ENCODE peak calls at places on chromosomes 4 and X, in four cellular contexts. L is endothelial cell; F is CD8-positive, alpha-beta T cell; V is tibial artery. J is an unnamed sample.

GRCh38 chr4:4981427-4981826 is 37.8 kb downstream of the CYTL1 start:
- DNase-seq in L (no peak), F (no peak), V (peak; percentile 50), J (no peak)

GRCh38 chr4:110249687-110250387 is 51.4 kb upstream of the ELOVL6 start:
- DNase-seq in F (no peak), L (no peak), V (no peak), J (no peak)

GRCh38 chr4:167020410-167020809 is 213.9 kb downstream of the SPOCK3 start:
- DNase-seq in L (peak; percentile 31), F (no peak), V (no peak), J (no peak)

GRCh38 chr4:130722370-130722769 is 1626.4 kb downstream of the C4orf33 start:
- DNase-seq in V (no peak), L (no peak), F (no peak), J (no peak)

GRCh38 chr4:114400531-114400930 is 198.1 kb upstream of the UGT8 start:
- DNase-seq in F (no peak), L (no peak), V (no peak), J (no peak)

GRCh38 chr4:106763044-106763443 is 273.1 kb downstream of the DKK2 start:
- DNase-seq in F (no peak), L (no peak), V (no peak), J (no peak)

GRCh38 chr4:91936301-91936700 is 367.5 kb upstream of the GRID2 start:
- DNase-seq in L (no peak), F (no peak), V (no peak), J (no peak)

GRCh38 chr4:46934731-46935130 is 25.7 kb upstream of the COX7B2 start:
- DNase-seq in L (no peak), F (no peak), V (no peak), J (no peak)

GRCh38 chr4:11424000-11424399 is 4.7 kb downstream of the HS3ST1 start:
- DNase-seq in F (peak; percentile 15), V (no peak), L (peak; percentile 53), J (no peak)

GRCh38 chrX:136195247-136195646 is 47.9 kb downstream of the FHL1 start:
- DNase-seq in L (no peak), F (no peak), V (no peak), J (no peak)

GRCh38 chrX:65757943-65758342 is 90.5 kb downstream of the MSN start:
- DNase-seq in F (no peak), L (no peak), V (no peak), J (no peak)

GRCh38 chr4:3679851-3680311 is 86.3 kb upstream of the ADRA2C start:
- DNase-seq in V (no peak), L (no peak), F (no peak), J (no peak)

GRCh38 chr4:165085946-165086345 is 26.7 kb downstream of the TMEM192 start:
- DNase-seq in F (no peak), V (no peak), L (no peak), J (no peak)

GRCh38 chr4:7411491-7411890 is 23.2 kb downstream of the PSAPL1 start:
- DNase-seq in L (no peak), F (no peak), V (no peak), J (no peak)

GRCh38 chr4:171067422-171067821 is 745.8 kb upstream of the GALNTL6 start:
- DNase-seq in L (no peak), F (no peak), V (no peak), J (no peak)

GRCh38 chr4:24979554-24979953 is 51.2 kb downstream of the LGI2 start:
- DNase-seq in V (peak; percentile 70), L (no peak), F (no peak), J (no peak)

GRCh38 chr4:141102367-141102766 is 30.9 kb downstream of the RNF150 start:
- DNase-seq in L (no peak), F (no peak), V (no peak), J (no peak)

GRCh38 chr4:173289351-173289725 is 44.8 kb downstream of the HMGB2 start:
- DNase-seq in F (no peak), V (no peak), L (no peak), J (no peak)

GRCh38 chrX:19097553-19097952 is 24.7 kb downstream of the ADGRG2 start:
- DNase-seq in F (no peak), V (no peak), L (no peak), J (no peak)

GRCh38 chr4:71692198-71692597 is 91.7 kb downstream of the GC start:
- DNase-seq in L (no peak), V (no peak), F (no peak), J (no peak)

GRCh38 chr4:147480891-147481576 is at the start of gene EDNRA:
- DNase-seq in F (no peak), L (peak; percentile 51), V (no peak), J (no peak)

GRCh38 chrX:150502091-150502490 is 66.3 kb upstream of the MTM1 start:
- DNase-seq in F (no peak), L (no peak), V (no peak), J (no peak)

GRCh38 chr4:4791299-4791798 is 68.1 kb upstream of the MSX1 start:
- DNase-seq in L (no peak), F (no peak), V (no peak), J (no peak)

GRCh38 chrX:130086414-130087207 is 23.7 kb downstream of the ELF4 start:
- DNase-seq in V (no peak), L (no peak), F (peak; percentile 71), J (no peak)

GRCh38 chr4:150581611-150582010 is 340 bp upstream of the MAB21L2 start:
- DNase-seq in F (no peak), L (peak; percentile 43), V (no peak), J (no peak)

GRCh38 chr4:184347251-184348239 is 126.8 kb downstream of the IRF2 start:
- DNase-seq in L (peak; percentile 11), V (peak; percentile 50), F (no peak), J (no peak)

GRCh38 chr4:55031158-55031557 is 94.2 kb downstream of the KDR start:
- DNase-seq in L (no peak), V (no peak), F (no peak), J (no peak)

GRCh38 chrX:20205927-20206708 is 60.6 kb downstream of the RPS6KA3 start:
- DNase-seq in V (no peak), L (no peak), F (no peak), J (no peak)

GRCh38 chrX:40080896-40081678 is 16.7 kb downstream of the BCOR start:
- DNase-seq in F (no peak), L (no peak), V (no peak), J (no peak)

GRCh38 chr4:168751263-168752225 is 254.7 kb downstream of the PALLD start:
- DNase-seq in L (no peak), F (no peak), V (peak; percentile 54), J (no peak)

GRCh38 chr4:15436515-15436914 is 8.7 kb downstream of the C1QTNF7 start:
- DNase-seq in L (no peak), V (no peak), F (no peak), J (no peak)

GRCh38 chr4:177323416-177323815 is 13.7 kb downstream of the NEIL3 start:
- DNase-seq in F (no peak), L (no peak), V (no peak), J (no peak)

GRCh38 chr4:1243451-1244080 is 5.4 kb downstream of the CTBP1 start:
- DNase-seq in V (peak; percentile 19), L (no peak), F (no peak), J (no peak)
- TF ChIP-seq CTCF in V (no peak), L (no peak), F (no peak), J (no peak)

GRCh38 chrX:107440187-107440586 is 9.3 kb upstream of the FRMPD3 start:
- DNase-seq in L (no peak), V (no peak), F (no peak), J (no peak)

GRCh38 chrX:107440692-107441091 is 8.8 kb upstream of the FRMPD3 start:
- DNase-seq in F (no peak), L (no peak), V (no peak), J (no peak)

GRCh38 chrX:107445146-107445545 is 4.3 kb upstream of the FRMPD3 start:
- DNase-seq in V (no peak), F (no peak), L (no peak), J (no peak)

GRCh38 chrX:107445636-107446035 is 3.8 kb upstream of the FRMPD3 start:
- DNase-seq in F (no peak), V (no peak), L (no peak), J (no peak)

DNA sequence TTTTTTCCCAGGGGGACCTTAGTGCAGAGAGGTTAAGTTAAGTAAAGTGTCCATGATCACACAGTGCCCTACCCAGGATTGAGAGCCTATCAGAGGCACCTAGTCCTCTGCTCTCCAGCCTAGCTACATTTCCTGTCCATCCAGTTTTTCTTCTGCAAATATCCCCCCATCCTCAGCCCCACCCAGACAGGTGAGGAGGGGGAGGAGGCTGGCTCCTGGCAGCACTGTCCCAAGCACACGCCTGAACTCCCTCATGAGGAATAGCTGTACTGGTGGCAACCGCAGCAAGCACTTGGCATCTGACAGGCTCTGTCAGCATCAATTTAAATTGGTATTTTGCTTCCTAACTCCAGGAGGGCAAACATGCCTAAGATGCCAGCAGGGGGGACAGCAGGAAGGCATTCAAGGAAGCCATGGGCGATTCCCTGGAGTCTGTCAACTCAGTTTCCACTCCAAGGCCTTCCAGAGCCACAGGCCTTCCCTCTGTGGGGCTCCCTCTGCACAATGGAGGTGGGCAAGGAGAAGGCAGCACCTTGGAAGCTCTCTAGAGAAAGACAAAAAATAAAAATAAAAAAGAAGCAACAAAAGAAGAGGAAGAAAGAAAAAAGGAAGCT is 6.4 kb upstream of the FRMPD3 start:
- DNase-seq in V (no peak), F (no peak), L (no peak), J (no peak)
- TF ChIP-seq CTCF in V (no peak), F (no peak), L (no peak), J (no peak)

GRCh38 chr4:90024519-90024918 is 102.7 kb upstream of the CCSER1 start:
- DNase-seq in L (no peak), V (no peak), F (no peak), J (no peak)

GRCh38 chr4:90028460-90028859 is 98.7 kb upstream of the CCSER1 start:
- DNase-seq in F (no peak), L (no peak), V (no peak), J (no peak)

GRCh38 chr4:90030202-90030601 is 97.0 kb upstream of the CCSER1 start:
- DNase-seq in L (no peak), V (no peak), F (no peak), J (no peak)

GRCh38 chr4:90027565-90027964 is 99.6 kb upstream of the CCSER1 start:
- DNase-seq in V (no peak), F (no peak), L (no peak), J (no peak)

GRCh38 chr4:90025248-90025647 is 101.9 kb upstream of the CCSER1 start:
- DNase-seq in F (no peak), L (no peak), V (no peak), J (no peak)
- TF ChIP-seq CTCF in F (no peak), L (peak; percentile 59), V (no peak), J (no peak)

GRCh38 chrX:122583526-122583925 is 600.6 kb upstream of the GRIA3 start:
- DNase-seq in F (no peak), L (no peak), V (no peak), J (no peak)
- TF ChIP-seq CTCF in F (no peak), L (no peak), V (no peak), J (no peak)

J was measured in activated B cell treated with CpG ODN at 0.5 μM for 24 hours.